ENCODE peak calls at places on chromosomes 11 and 22, in seven cellular contexts. O is astrocyte, D is neural progenitor cell, L is upper lobe of left lung, N is thoracic aorta, V is cardiac muscle cell, R is choroid plexus epithelial cell. E is an unnamed sample.

GRCh38 chr11:72012897-72013721 is 14.4 kb downstream of the IL18BP start:
- DNase-seq in O (peak), D (no peak), L (peak), N (no peak), V (no peak), R (peak), E (peak)

GRCh38 chr11:35146074-35146521 is 7.1 kb downstream of the CD44 start:
- DNase-seq in O (no peak), D (no peak), L (peak), N (no peak), V (no peak), R (no peak), E (no peak)

GRCh38 chr22:37558815-37559214 is 1.5 kb upstream of the CDC42EP1 start:
- DNase-seq in O (no peak), D (no peak), L (no peak), N (no peak), V (no peak), R (no peak), E (no peak)

GRCh38 chr11:84812351-84813083 is 814.6 kb downstream of the DLG2 start:
- DNase-seq in O (no peak), D (no peak), L (no peak), N (no peak), V (no peak), R (peak), E (no peak)

GRCh38 chr11:1181858-1182535 is 24.2 kb downstream of the MUC5AC start:
- DNase-seq in O (no peak), D (no peak), L (no peak), N (no peak), V (no peak), R (no peak), E (no peak)

GRCh38 chr11:83569134-83569805 is 283.1 kb upstream of the CCDC90B start:
- DNase-seq in O (no peak), D (no peak), L (no peak), N (no peak), V (no peak), R (no peak), E (no peak)

GRCh38 chr11:12564012-12564411 is 110.2 kb upstream of the TEAD1 start:
- DNase-seq in O (no peak), D (no peak), L (no peak), N (no peak), V (no peak), R (no peak), E (no peak)

GRCh38 chr22:20089977-20090729 is 10.1 kb downstream of the DGCR8 start:
- DNase-seq in O (no peak), D (no peak), L (no peak), N (no peak), V (no peak), R (no peak), E (peak)

GRCh38 chr11:1844221-1845094 is 5.7 kb downstream of the TNNI2 start:
- DNase-seq in O (no peak), D (no peak), L (peak), N (no peak), V (no peak), R (peak), E (no peak)

GRCh38 chr11:12813371-12814225 is 139.4 kb downstream of the TEAD1 start:
- DNase-seq in O (peak), D (no peak), L (peak), N (no peak), V (no peak), R (peak), E (no peak)

GRCh38 chr22:45212992-45213751 is 27.5 kb downstream of the KIAA0930 start:
- DNase-seq in O (peak), D (no peak), L (peak), N (peak), V (peak), R (peak), E (no peak)

GRCh38 chr11:112085822-112086421 is 634 bp downstream of the TIMM8B start:
- DNase-seq in O (no peak), D (no peak), L (peak), N (no peak), V (peak), R (peak), E (no peak)

GRCh38 chr11:71247551-71248250 is 4.7 kb downstream of the SHANK2 start:
- DNase-seq in O (no peak), D (peak), L (peak), N (no peak), V (no peak), R (peak), E (no peak)

GRCh38 chr11:123103326-123103980 is 41.5 kb upstream of the HSPA8 start:
- DNase-seq in O (peak), D (peak), L (peak), N (peak), V (peak), R (peak), E (peak)

GRCh38 chr11:707817-708420 is 1.9 kb downstream of the EPS8L2 start:
- DNase-seq in O (no peak), D (peak), L (peak), N (no peak), V (peak), R (peak), E (no peak)

GRCh38 chr22:27212617-27213177 is 555.3 kb downstream of the MIAT start:
- DNase-seq in O (peak), D (peak), L (peak), N (peak), V (peak), R (peak), E (peak)

GRCh38 chr11:834371-835316 is 1.9 kb downstream of the CD151 start:
- DNase-seq in O (peak), D (no peak), L (peak), N (peak), V (no peak), R (peak), E (no peak)

GRCh38 chr11:7436657-7437056 is 48.6 kb upstream of the OLFML1 start:
- DNase-seq in O (no peak), D (no peak), L (peak), N (no peak), V (no peak), R (no peak), E (no peak)

GRCh38 chr11:2482745-2483144 is 37.9 kb downstream of the KCNQ1 start:
- DNase-seq in O (no peak), D (no peak), L (no peak), N (no peak), V (no peak), R (no peak), E (no peak)

GRCh38 chr22:42001706-42002105 is 3.1 kb downstream of the WBP2NL start:
- DNase-seq in O (no peak), D (no peak), L (no peak), N (no peak), V (no peak), R (no peak), E (no peak)

GRCh38 chr11:46208803-46209202 is 68.7 kb upstream of the CREB3L1 start:
- DNase-seq in O (no peak), D (no peak), L (no peak), N (no peak), V (no peak), R (no peak), E (no peak)

GRCh38 chr11:17443926-17444690 is 32.5 kb downstream of the ABCC8 start:
- DNase-seq in O (no peak), D (peak), L (no peak), N (no peak), V (no peak), R (no peak), E (no peak)

GRCh38 chr22:26887456-26887855 is 230.1 kb downstream of the MIAT start:
- DNase-seq in O (peak), D (peak), L (no peak), N (no peak), V (peak), R (peak), E (peak)

GRCh38 chr11:115653926-115654325 is 149.7 kb upstream of the CADM1 start:
- DNase-seq in O (no peak), D (no peak), L (no peak), N (no peak), V (no peak), R (no peak), E (peak)

GRCh38 chr22:44572414-44573207 is 74.6 kb upstream of the RTL6 start:
- DNase-seq in O (no peak), D (no peak), L (no peak), N (no peak), V (no peak), R (no peak), E (no peak)

GRCh38 chr11:109033627-109034340 is 368.9 kb downstream of the DDX10 start:
- DNase-seq in O (peak), D (no peak), L (no peak), N (no peak), V (no peak), R (peak), E (peak)

GRCh38 chr22:45246060-45246985 is 5.6 kb upstream of the KIAA0930 start:
- DNase-seq in O (peak), D (no peak), L (peak), N (no peak), V (no peak), R (peak), E (peak)

GRCh38 chr11:77195071-77195705 is 67.1 kb downstream of the MYO7A start:
- DNase-seq in O (no peak), D (no peak), L (no peak), N (no peak), V (no peak), R (no peak), E (no peak)

GRCh38 chr11:104337273-104337672 is 173.3 kb upstream of the PDGFD start:
- DNase-seq in O (peak), D (no peak), L (no peak), N (no peak), V (no peak), R (peak), E (no peak)

GRCh38 chr11:12757416-12757815 is 83.2 kb downstream of the TEAD1 start:
- DNase-seq in O (no peak), D (no peak), L (no peak), N (no peak), V (no peak), R (no peak), E (no peak)

GRCh38 chr11:96187779-96188624 is 155.0 kb downstream of the MAML2 start:
- DNase-seq in O (peak), D (no peak), L (no peak), N (peak), V (no peak), R (peak), E (peak)

GRCh38 chr11:113645593-113646349 is 60.3 kb downstream of the TMPRSS5 start:
- DNase-seq in O (no peak), D (no peak), L (no peak), N (no peak), V (no peak), R (no peak), E (no peak)

GRCh38 chr11:90449643-90450042 is 226.8 kb upstream of the CHORDC1 start:
- DNase-seq in O (no peak), D (no peak), L (no peak), N (no peak), V (no peak), R (no peak), E (no peak)

GRCh38 chr22:11628651-11629511 is 3899.1 kb upstream of the OR11H1 start:
- DNase-seq in O (no peak), D (no peak), L (no peak), N (no peak), V (no peak), R (no peak), E (no peak)

GRCh38 chr22:28874061-28874460 is 9.3 kb upstream of the ZNRF3 start:
- DNase-seq in O (no peak), D (no peak), L (no peak), N (no peak), V (no peak), R (no peak), E (no peak)

GRCh38 chr11:57776101-57776511 is 14.5 kb downstream of the CTNND1 start:
- DNase-seq in O (peak), D (peak), L (no peak), N (no peak), V (peak), R (peak), E (no peak)

GRCh38 chr11:33015621-33016551 is at the start of gene DEPDC7:
- DNase-seq in O (peak), D (peak), L (peak), N (peak), V (peak), R (peak), E (no peak)

GRCh38 chr22:21582801-21583740 is 15.6 kb downstream of the UBE2L3 start:
- DNase-seq in O (no peak), D (no peak), L (no peak), N (no peak), V (no peak), R (no peak), E (no peak)

GRCh38 chr11:67117176-67117575 is 1.9 kb upstream of the KDM2A start:
- DNase-seq in O (no peak), D (no peak), L (no peak), N (no peak), V (peak), R (peak), E (no peak)
- H3K4me3 ChIP-seq in O (no peak), D (peak), L (no peak), N (peak), V (no peak), R (no peak), E (no peak)

DNA sequence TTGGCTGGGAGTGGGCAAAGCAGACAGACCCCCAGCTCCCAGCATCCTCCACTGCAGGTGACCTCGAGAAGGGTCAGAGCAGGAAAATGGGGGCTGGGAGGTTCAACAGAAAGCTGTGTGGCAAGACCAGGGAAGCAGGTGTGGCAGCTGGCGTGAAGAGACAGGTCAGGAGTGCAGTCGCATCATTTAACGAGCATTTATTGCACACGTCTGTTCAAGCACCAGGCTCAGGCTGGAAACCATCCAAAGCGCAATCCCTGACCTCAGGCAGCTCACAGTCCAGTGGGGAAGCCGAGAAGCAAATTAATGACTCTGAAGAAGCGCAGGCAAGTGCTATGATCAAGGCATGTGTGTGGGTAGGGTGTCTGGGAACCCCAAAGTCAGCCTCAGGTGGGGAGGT is 7.4 kb downstream of the SLC25A45 start:
- DNase-seq in O (no peak), D (no peak), L (no peak), N (no peak), V (no peak), R (no peak), E (no peak)
- TF ChIP-seq CTCF in O (no peak), D (no peak), L (no peak), N (no peak), V (no peak), R (no peak), E (no peak)

GRCh38 chr11:64874308-64874707 is 4.1 kb downstream of the EHD1 start:
- DNase-seq in O (peak), D (no peak), L (no peak), N (no peak), V (no peak), R (no peak), E (no peak)

GRCh38 chr11:64876835-64877341 is 1.5 kb downstream of the EHD1 start:
- DNase-seq in O (no peak), D (peak), L (peak), N (no peak), V (peak), R (no peak), E (no peak)

GRCh38 chr11:64874841-64875240 is 3.6 kb downstream of the EHD1 start:
- DNase-seq in O (no peak), D (peak), L (no peak), N (no peak), V (no peak), R (no peak), E (no peak)

GRCh38 chr11:64876226-64876750 is 2.1 kb downstream of the EHD1 start:
- DNase-seq in O (no peak), D (no peak), L (no peak), N (no peak), V (no peak), R (no peak), E (no peak)

DNA sequence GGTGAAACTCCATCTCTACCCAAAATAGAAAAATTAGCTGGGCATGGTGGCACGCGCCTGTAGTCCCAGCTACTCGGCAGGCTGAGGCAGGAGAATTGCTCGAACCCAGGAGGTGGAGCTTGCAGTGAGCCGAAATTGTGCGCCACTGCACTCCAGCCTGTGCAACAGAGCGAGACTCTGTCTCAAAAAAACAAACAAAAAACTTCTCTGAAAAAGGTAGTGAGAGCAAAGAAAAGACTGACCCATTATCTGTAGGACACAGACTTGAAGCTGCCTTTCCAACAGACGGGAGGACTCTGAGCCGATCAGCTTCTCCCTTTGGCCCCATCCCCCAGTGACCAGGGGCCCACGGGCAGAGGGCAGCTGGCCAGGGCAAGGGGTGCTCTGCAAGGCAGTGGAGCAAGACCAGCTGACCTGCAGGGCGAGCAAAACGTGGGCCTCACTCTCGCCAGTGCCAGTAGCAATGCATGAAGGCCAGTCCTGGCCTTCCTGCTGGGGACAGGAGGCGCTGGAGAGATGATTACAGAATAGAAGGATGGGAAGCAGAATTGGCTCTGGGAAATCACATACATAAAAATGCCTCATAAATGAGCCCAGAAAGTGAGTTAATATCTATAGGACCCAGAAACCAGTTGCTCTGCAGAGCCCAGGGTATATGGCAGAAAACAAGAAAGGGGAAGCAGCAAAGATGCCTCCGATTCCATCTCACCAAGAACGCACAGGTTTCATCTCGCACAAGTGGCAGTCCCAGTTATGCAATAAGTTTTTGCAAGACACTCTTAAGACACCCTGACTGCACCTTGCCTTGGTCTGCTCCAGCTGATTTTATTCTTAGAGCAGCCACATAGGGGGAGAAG is 2.8 kb downstream of the EHD1 start:
- DNase-seq in O (no peak), D (no peak), L (no peak), N (no peak), V (no peak), R (no peak), E (no peak)
- H3K4me3 ChIP-seq in O (peak), D (no peak), L (peak), N (peak), V (no peak), R (peak), E (peak)

GRCh38 chr22:39530136-39530535 is 2.4 kb downstream of the RPS19BP1 start:
- DNase-seq in O (no peak), D (no peak), L (no peak), N (no peak), V (no peak), R (no peak), E (no peak)

GRCh38 chr22:39529487-39529851 is 3.1 kb downstream of the RPS19BP1 start:
- DNase-seq in O (no peak), D (no peak), L (no peak), N (no peak), V (no peak), R (no peak), E (no peak)

GRCh38 chr22:39528681-39529486 is 3.7 kb downstream of the RPS19BP1 start:
- DNase-seq in O (peak), D (peak), L (peak), N (peak), V (peak), R (peak), E (peak)

GRCh38 chr22:39532215-39533071 is at the start of gene RPS19BP1:
- DNase-seq in O (peak), D (peak), L (peak), N (peak), V (peak), R (peak), E (peak)

DNA sequence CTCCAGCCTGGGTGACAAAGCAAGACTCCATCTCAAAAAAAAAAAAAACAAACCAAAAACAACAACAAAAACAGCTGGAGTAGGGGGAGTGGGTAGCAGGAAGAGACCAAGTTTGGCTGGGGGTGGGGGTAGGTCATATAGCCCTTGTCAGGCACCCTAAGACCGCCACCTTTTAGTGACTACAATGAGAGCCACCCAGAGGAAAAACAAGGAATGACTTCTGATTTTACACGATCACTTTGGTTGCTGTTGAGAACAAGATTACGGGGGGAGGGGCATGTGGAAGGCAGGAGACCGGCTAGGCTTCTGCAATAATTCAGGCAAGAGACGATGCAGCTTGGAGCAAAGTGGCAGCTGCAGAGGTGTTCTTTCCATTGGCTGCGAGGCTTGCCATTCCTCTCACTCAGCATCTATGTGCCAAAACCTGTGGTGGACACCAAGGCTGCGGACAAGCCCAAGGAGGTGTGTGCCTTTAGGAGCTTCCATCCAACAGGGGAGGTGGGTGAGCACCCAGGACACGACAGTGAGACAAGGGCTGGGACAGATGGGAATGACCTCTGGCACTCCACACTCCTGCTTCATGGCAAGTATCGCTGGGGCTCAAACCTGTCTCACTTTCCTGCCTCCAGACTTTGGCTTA is 1.7 kb downstream of the RPS19BP1 start:
- DNase-seq in O (no peak), D (peak), L (no peak), N (no peak), V (peak), R (peak), E (no peak)
- TF ChIP-seq CTCF in O (peak), D (peak), L (no peak), N (no peak), V (peak), R (peak), E (no peak)

DNA sequence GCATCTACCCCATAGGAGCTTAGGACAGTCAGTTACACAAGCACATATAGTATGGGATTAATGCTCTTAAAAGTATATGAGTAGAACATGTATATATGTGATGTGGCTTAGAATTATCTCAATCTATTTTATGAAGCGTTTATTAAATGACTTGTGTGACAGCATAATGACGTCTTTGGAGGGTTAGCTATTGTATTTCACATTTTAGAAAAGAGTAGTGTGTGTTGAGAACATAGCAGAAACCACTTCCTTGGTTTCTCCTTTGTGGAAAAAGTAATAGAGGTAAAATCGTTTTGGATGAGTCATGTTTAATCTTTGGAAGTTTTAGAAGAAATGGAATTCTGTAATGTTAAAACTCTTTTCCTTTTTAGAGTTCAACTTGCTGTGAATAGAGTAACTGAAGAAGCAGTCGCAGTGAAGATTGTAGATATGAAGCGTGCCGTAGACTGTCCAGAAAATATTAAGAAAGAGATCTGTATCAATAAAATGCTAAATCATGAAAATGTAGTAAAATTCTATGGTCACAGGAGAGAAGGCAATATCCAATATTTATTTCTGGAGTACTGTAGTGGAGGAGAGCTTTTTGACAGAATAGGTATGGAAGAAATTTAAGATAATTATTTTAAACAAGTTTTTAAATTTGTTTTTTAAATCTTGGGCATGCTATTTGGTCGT is 2.4 kb downstream of the CHEK1 start:
- DNase-seq in O (peak), D (no peak), L (no peak), N (no peak), V (no peak), R (peak), E (no peak)
- H3K4me3 ChIP-seq in O (peak), D (peak), L (no peak), N (no peak), V (peak), R (peak), E (peak)

E was measured in AG09309.